ENCODE peak calls at places on chromosomes 7 and 10, in five cellular contexts. U is PC-3, O is neural progenitor cell, I is fibroblast of lung, B is OCI-LY7. S is an unnamed sample.

GRCh38 chr7:99141756-99142726 is 1.9 kb downstream of the SMURF1 start:
- DNase-seq in U (peak; percentile 47), O (peak; percentile 80), I (peak; percentile 80), B (peak; percentile 42), S (no peak)

GRCh38 chr7:14048889-14049288 is 59.4 kb upstream of the ETV1 start:
- DNase-seq in U (peak; percentile 8), O (no peak), I (peak; percentile 2), B (no peak), S (peak; percentile 14)

GRCh38 chr7:45239486-45239885 is 81.9 kb downstream of the RAMP3 start:
- DNase-seq in U (peak; percentile 86), O (no peak), I (peak; percentile 23), B (no peak), S (no peak)

GRCh38 chr10:20276127-20276979 is 460.1 kb downstream of the PLXDC2 start:
- DNase-seq in U (peak; percentile 54), O (peak; percentile 84), I (no peak), B (no peak), S (no peak)

GRCh38 chr10:114392112-114392835 is 12.0 kb downstream of the AFAP1L2 start:
- DNase-seq in U (no peak), O (no peak), I (no peak), B (no peak), S (no peak)

GRCh38 chr10:97483526-97483925 is 14.7 kb downstream of the MMS19 start:
- DNase-seq in U (no peak), O (no peak), I (no peak), B (no peak), S (no peak)

GRCh38 chr7:116633131-116633988 is 38.6 kb upstream of the MET start:
- DNase-seq in U (peak; percentile 13), O (no peak), I (peak; percentile 21), B (no peak), S (no peak)

GRCh38 chr7:157022681-157023588 is 12.5 kb upstream of the MNX1 start:
- DNase-seq in U (no peak), O (peak; percentile 67), I (no peak), B (no peak), S (no peak)

GRCh38 chr7:155206286-155207020 is 91.2 kb upstream of the INSIG1 start:
- DNase-seq in U (peak; percentile 69), O (no peak), I (peak; percentile 71), B (peak; percentile 86), S (peak; percentile 52)

GRCh38 chr7:36707465-36707864 is 16.8 kb downstream of the AOAH start:
- DNase-seq in U (no peak), O (no peak), I (no peak), B (no peak), S (no peak)

GRCh38 chr7:4690953-4691856 is 9.1 kb downstream of the FOXK1 start:
- DNase-seq in U (no peak), O (no peak), I (no peak), B (no peak), S (no peak)

GRCh38 chr10:43605850-43606322 is 352 bp upstream of the ZNF485 start:
- DNase-seq in U (no peak), O (no peak), I (no peak), B (no peak), S (no peak)

GRCh38 chr7:12661581-12661980 is 25.9 kb upstream of the ARL4A start:
- DNase-seq in U (no peak), O (no peak), I (no peak), B (no peak), S (no peak)

GRCh38 chr7:131222171-131222570 is 105.5 kb upstream of the MKLN1 start:
- DNase-seq in U (no peak), O (no peak), I (no peak), B (peak; percentile 24), S (no peak)

GRCh38 chr10:33703897-33704825 is 369.7 kb upstream of the NRP1 start:
- DNase-seq in U (peak; percentile 86), O (peak; percentile 8), I (peak; percentile 48), B (no peak), S (no peak)

GRCh38 chr10:33706746-33707145 is 372.3 kb upstream of the NRP1 start:
- DNase-seq in U (peak; percentile 57), O (no peak), I (peak; percentile 43), B (no peak), S (no peak)

GRCh38 chr10:33706191-33706590 is 371.7 kb upstream of the NRP1 start:
- DNase-seq in U (peak; percentile 99), O (no peak), I (peak; percentile 58), B (no peak), S (no peak)
- H3K4me2 ChIP-seq in U (peak overlapping the region; percentile 17), O (no peak overlapping the region), I (no peak overlapping the region), B (no peak overlapping the region), S (no peak overlapping the region)

DNA sequence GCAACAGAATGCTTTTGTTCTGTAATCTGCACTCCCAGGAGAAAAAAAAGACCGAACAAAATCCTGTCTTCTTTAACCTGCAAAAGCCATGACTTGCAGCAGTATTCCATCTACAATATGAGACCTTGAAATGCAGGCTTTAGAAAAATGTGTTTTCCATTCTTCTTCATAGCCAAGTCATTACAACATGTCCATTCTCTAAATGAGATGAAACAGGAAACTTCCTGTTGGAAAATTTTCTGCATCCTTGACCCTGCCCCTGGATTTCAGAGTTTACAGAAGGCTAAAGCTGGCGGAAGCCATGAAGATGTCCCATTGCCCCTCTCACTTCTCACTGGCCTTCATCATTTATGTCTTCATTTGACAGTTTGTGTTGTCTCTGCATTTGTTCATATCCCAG is 546.4 kb downstream of the TNS3 start:
- DNase-seq in U (no peak), O (no peak), I (no peak), B (no peak), S (no peak)
- H3K27ac ChIP-seq in U (no peak overlapping the region), O (no peak overlapping the region), I (no peak overlapping the region), B (no peak overlapping the region), S (no peak overlapping the region)

GRCh38 chr10:122045212-122045611 is 56.2 kb downstream of the TACC2 start:
- DNase-seq in U (no peak), O (no peak), I (no peak), B (no peak), S (no peak)

GRCh38 chr10:122042836-122043235 is 53.9 kb downstream of the TACC2 start:
- DNase-seq in U (no peak), O (no peak), I (no peak), B (no peak), S (no peak)

GRCh38 chr10:122040786-122041185 is 51.8 kb downstream of the TACC2 start:
- DNase-seq in U (no peak), O (no peak), I (no peak), B (no peak), S (no peak)

GRCh38 chr10:122044045-122044661 is 55.2 kb downstream of the TACC2 start:
- DNase-seq in U (peak; percentile 32), O (peak; percentile 57), I (peak; percentile 74), B (no peak), S (no peak)

DNA sequence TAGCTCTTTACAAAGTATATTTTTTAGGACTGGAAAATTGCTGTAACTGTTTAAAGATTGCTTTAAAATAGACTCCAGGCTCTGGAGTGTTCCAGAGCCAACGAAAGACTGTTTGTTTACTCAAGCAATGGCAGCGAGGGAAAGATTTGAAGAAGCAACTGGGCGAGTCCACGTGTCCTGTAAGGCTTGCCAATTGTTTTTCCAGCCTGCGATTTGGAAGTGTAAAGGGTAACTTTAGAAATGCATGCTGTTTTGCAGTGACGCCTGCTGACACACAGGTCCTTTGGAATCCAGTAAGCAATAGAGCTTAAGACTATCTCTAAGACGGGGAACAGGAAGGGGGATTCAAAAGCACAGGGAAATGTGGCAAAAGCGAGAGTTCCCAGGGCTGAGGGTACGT is 55.8 kb downstream of the TACC2 start:
- DNase-seq in U (no peak), O (peak; percentile 53), I (peak; percentile 78), B (no peak), S (no peak)
- H3K4me2 ChIP-seq in U (no peak overlapping the region), O (peak overlapping the region; percentile 67), I (no peak overlapping the region), B (no peak overlapping the region), S (no peak overlapping the region)

GRCh38 chr7:102455596-102455995 is 9.1 kb downstream of the ALKBH4 start:
- DNase-seq in U (no peak), O (no peak), I (no peak), B (no peak), S (peak; percentile 1)

GRCh38 chr7:102456327-102456726 is 8.3 kb downstream of the ALKBH4 start:
- DNase-seq in U (peak; percentile 67), O (no peak), I (peak; percentile 29), B (no peak), S (no peak)

GRCh38 chr7:102457352-102457924 is 7.2 kb downstream of the ALKBH4 start:
- DNase-seq in U (no peak), O (no peak), I (no peak), B (no peak), S (no peak)

GRCh38 chr7:102460467-102460866 is 4.2 kb downstream of the ALKBH4 start:
- DNase-seq in U (no peak), O (no peak), I (no peak), B (no peak), S (no peak)

DNA sequence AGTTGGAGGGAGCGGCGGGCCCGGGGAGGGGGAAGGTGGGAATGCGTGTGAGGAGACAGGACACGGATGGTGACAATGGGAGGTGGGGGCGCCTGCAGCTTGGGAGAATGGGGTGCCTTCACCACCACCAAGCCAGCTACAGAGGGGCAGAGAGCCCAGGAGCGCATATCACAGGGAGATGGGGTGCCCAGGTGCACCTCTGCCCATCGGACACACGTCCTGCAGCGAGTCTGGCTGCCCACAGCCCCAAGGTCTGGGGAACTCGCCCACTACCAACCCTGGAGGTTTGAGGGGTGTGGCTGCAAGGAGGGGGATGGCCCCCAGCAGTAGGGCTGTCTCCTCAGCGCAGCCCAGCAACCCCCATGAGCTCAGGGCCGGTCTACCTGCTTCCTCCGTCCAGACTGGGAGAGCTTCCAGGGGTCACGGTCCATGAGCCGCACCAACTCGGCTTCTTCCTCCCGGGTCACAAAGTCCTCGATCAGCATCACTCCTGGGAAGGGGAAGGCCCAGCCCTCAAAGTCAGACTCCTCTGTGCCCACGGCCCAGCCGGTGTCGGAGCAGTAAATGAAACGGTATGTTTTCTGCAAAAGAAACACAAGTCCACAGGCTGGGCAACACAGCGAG is 5.3 kb downstream of the ALKBH4 start:
- DNase-seq in U (no peak), O (no peak), I (no peak), B (no peak), S (no peak)
- H3K27ac ChIP-seq in U (no peak overlapping the region), O (no peak overlapping the region), I (no peak overlapping the region), B (no peak overlapping the region), S (no peak overlapping the region)

GRCh38 chr7:22350466-22351328 is 6.3 kb downstream of the RAPGEF5 start:
- DNase-seq in U (peak; percentile 76), O (no peak), I (no peak), B (peak; percentile 31), S (peak; percentile 31)

GRCh38 chr7:22351329-22351692 is 5.6 kb downstream of the RAPGEF5 start:
- DNase-seq in U (peak; percentile 63), O (no peak), I (no peak), B (peak; percentile 76), S (peak; percentile 66)

GRCh38 chr7:22354462-22354861 is 2.5 kb downstream of the RAPGEF5 start:
- DNase-seq in U (no peak), O (no peak), I (no peak), B (no peak), S (no peak)

GRCh38 chr7:22352812-22353340 is 4.1 kb downstream of the RAPGEF5 start:
- DNase-seq in U (no peak), O (no peak), I (no peak), B (peak; percentile 52), S (no peak)

DNA sequence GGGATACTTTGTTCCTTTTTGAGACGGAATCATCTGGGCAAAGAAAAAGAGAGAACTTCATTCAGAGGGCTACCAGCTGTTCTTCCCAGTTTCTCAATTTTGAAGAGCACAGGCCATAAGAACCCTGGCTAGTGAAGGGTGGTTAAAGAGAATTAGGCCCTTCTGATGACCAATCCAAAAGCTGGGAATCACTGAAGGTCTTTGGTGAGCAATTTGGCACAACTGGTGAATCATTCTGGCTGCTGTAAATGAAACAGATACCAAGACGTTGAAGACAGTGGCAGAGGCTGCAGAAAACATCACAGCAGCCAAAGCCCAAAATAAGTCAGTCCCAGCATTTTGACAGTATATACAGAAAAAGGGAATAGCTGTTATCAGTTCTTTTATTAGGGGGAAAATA is 5.1 kb downstream of the RAPGEF5 start:
- DNase-seq in U (peak; percentile 48), O (no peak), I (no peak), B (no peak), S (peak; percentile 23)
- H3K4me2 ChIP-seq in U (peak overlapping the region; percentile 32), O (no peak overlapping the region), I (no peak overlapping the region), B (peak overlapping the region; percentile 78), S (peak overlapping the region; percentile 75)